ENCODE peak calls at places on chromosomes 11 and 22, in seven cellular contexts. B is RWPE1, P is cardiac fibroblast, Z is keratinocyte, A is kidney, N is GM13977, G is dorsolateral prefrontal cortex. H is an unnamed sample.

GRCh38 chr11:69674267-69674885 is 777 bp downstream of the LTO1 start:
- DNase-seq in B (peak; percentile 52), P (peak; percentile 80), Z (no peak), A (no peak), N (no peak), G (no peak), H (no peak)

GRCh38 chr11:4019891-4020290 is 74.7 kb upstream of the RRM1 start:
- DNase-seq in B (no peak), P (no peak), Z (no peak), A (no peak), N (no peak), G (no peak), H (no peak)

GRCh38 chr11:7577883-7578242 is 64.1 kb downstream of the PPFIBP2 start:
- DNase-seq in B (no peak), P (peak; percentile 78), Z (no peak), A (no peak), N (no peak), G (no peak), H (no peak)

GRCh38 chr11:76769645-76770586 is 13.2 kb upstream of the TSKU start:
- DNase-seq in B (peak; percentile 41), P (no peak), Z (no peak), A (peak; percentile 82), N (no peak), G (no peak), H (peak; percentile 91)

GRCh38 chr11:134542401-134543143 is 130.5 kb upstream of the B3GAT1 start:
- DNase-seq in B (peak; percentile 36), P (no peak), Z (no peak), A (no peak), N (no peak), G (no peak), H (peak; percentile 78)

GRCh38 chr11:45021692-45022130 is 71.0 kb upstream of the TP53I11 start:
- DNase-seq in B (no peak), P (peak; percentile 88), Z (no peak), A (peak; percentile 86), N (no peak), G (no peak), H (peak; percentile 48)

GRCh38 chr11:72821221-72821919 is 7.2 kb downstream of the ATG16L2 start:
- DNase-seq in B (no peak), P (no peak), Z (no peak), A (no peak), N (no peak), G (no peak), H (peak; percentile 72)

GRCh38 chr22:38347944-38348750 is 30.9 kb upstream of the CSNK1E start:
- DNase-seq in B (peak; percentile 79), P (no peak), Z (peak; percentile 89), A (peak; percentile 67), N (no peak), G (peak; percentile 29), H (peak; percentile 57)

GRCh38 chr11:77065878-77066228 is 918 bp upstream of the CAPN5 start:
- DNase-seq in B (no peak), P (peak; percentile 78), Z (no peak), A (peak; percentile 78), N (no peak), G (no peak), H (no peak)

GRCh38 chr11:44621140-44621681 is 55.7 kb downstream of the CD82 start:
- DNase-seq in B (peak; percentile 74), P (peak; percentile 68), Z (no peak), A (peak; percentile 86), N (peak; percentile 71), G (peak; percentile 73), H (peak; percentile 87)

GRCh38 chr11:2885017-2885675 is 429 bp downstream of the CDKN1C start:
- DNase-seq in B (no peak), P (peak; percentile 65), Z (no peak), A (peak; percentile 88), N (peak; percentile 73), G (peak; percentile 69), H (peak; percentile 58)

GRCh38 chr11:910044-910588 is 494 bp downstream of the CHID1 start:
- DNase-seq in B (peak; percentile 31), P (no peak), Z (no peak), A (no peak), N (no peak), G (no peak), H (no peak)

GRCh38 chr22:30444632-30445437 is 19.3 kb downstream of the MTFP1 start:
- DNase-seq in B (peak; percentile 65), P (peak; percentile 70), Z (no peak), A (peak; percentile 64), N (peak; percentile 86), G (no peak), H (peak; percentile 54)

GRCh38 chr22:36722055-36722454 is 18.5 kb upstream of the CACNG2 start:
- DNase-seq in B (no peak), P (no peak), Z (no peak), A (no peak), N (no peak), G (no peak), H (no peak)

GRCh38 chr11:43992834-43993637 is 50.6 kb downstream of the C11orf96 start:
- DNase-seq in B (no peak), P (peak; percentile 49), Z (no peak), A (no peak), N (no peak), G (peak; percentile 60), H (no peak)

GRCh38 chr11:37409124-37409523 is 811.1 kb upstream of the RAG2 start:
- DNase-seq in B (peak; percentile 25), P (no peak), Z (no peak), A (no peak), N (no peak), G (no peak), H (no peak)

GRCh38 chr11:2881974-2882362 is 3.6 kb downstream of the CDKN1C start:
- DNase-seq in B (no peak), P (peak; percentile 23), Z (no peak), A (no peak), N (no peak), G (no peak), H (no peak)

GRCh38 chr11:107857550-107858216 is 904 bp downstream of the SLC35F2 start:
- DNase-seq in B (no peak), P (peak; percentile 6), Z (no peak), A (no peak), N (no peak), G (no peak), H (no peak)

GRCh38 chr11:26947379-26947844 is 46.5 kb upstream of the FIBIN start:
- DNase-seq in B (peak; percentile 35), P (peak; percentile 99), Z (no peak), A (no peak), N (no peak), G (no peak), H (no peak)

GRCh38 chr22:27420186-27420816 is 381.3 kb downstream of the MN1 start:
- DNase-seq in B (no peak), P (peak; percentile 65), Z (no peak), A (no peak), N (no peak), G (no peak), H (no peak)

GRCh38 chr11:110447343-110447742 is 17.6 kb downstream of the FDX1 start:
- DNase-seq in B (no peak), P (no peak), Z (no peak), A (no peak), N (no peak), G (no peak), H (no peak)
- TF ChIP-seq CTCF in B (no peak), P (no peak), Z (no peak), A (no peak), N (no peak), G (no peak), H (no peak)

DNA sequence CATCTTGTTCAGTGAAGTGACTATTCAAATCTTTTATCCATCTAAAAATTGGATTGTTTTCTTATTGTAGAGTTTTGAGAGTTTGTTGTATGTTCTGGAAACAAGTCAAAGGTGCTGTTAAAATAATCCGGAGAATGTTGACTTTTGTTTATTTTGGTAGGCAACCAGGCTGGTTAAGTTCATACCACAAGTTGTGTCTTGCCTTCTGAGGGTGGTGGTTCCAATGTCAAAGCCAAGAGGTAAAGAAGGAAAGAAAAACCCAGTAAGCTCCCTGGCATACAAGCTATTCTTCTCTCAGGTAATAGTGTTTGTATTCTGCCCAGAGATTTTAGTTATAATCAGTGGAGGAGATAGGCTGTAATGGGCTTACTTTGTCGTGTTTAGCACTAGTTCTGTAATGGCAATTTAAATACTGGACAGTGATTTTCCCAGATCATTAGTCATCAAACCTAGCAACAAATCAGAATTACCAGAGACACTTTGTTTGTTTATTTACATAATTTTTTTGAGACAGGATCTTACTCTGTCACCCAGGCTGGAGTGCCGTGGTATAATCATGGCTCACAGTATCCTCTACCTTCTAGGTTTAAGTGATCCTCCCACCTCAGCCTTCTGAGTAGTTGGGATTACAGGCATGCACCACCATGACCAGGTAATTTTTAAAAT is 15.1 kb upstream of the CSRP3 start:
- DNase-seq in B (no peak), P (no peak), Z (no peak), A (no peak), N (no peak), G (no peak), H (no peak)
- TF ChIP-seq CTCF in B (no peak), P (no peak), Z (no peak), A (no peak), N (no peak), G (no peak), H (no peak)

DNA sequence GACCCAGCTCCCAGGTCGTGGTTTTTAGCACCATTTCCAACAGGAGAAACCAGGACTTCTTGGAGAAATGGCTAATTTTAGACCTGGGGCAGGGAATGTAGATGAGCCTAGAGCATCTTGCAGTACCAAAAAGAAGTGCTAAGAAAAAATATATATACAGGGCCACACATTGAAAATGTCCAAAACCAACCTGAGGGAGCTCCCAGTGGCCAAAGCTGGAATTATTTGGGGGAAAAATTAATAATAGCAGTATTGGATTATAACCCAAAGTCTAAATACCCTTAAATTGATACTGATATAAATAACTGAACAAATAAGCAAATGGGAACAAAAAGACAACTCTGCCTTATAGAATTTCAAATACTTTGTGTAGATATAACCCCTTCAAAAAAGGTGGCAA is 108.0 kb downstream of the PARVA start:
- DNase-seq in B (no peak), P (no peak), Z (no peak), A (no peak), N (no peak), G (no peak), H (no peak)
- TF ChIP-seq CTCF in B (no peak), P (peak; percentile 58), Z (peak; percentile 22), A (peak; percentile 26), N (no peak), G (no peak), H (no peak)

GRCh38 chr22:17726561-17727243 is 47.6 kb downstream of the BID start:
- DNase-seq in B (no peak), P (no peak), Z (no peak), A (no peak), N (no peak), G (no peak), H (no peak)

GRCh38 chr22:17728786-17729185 is 45.5 kb downstream of the BID start:
- DNase-seq in B (no peak), P (no peak), Z (no peak), A (no peak), N (no peak), G (no peak), H (no peak)

GRCh38 chr22:17725465-17725800 is 48.8 kb downstream of the BID start:
- DNase-seq in B (no peak), P (no peak), Z (no peak), A (no peak), N (no peak), G (no peak), H (no peak)

GRCh38 chr22:17729561-17729960 is 44.7 kb downstream of the BID start:
- DNase-seq in B (no peak), P (no peak), Z (no peak), A (no peak), N (no peak), G (no peak), H (no peak)

GRCh38 chr22:17727244-17727892 is 46.9 kb downstream of the BID start:
- DNase-seq in B (no peak), P (no peak), Z (no peak), A (no peak), N (no peak), G (no peak), H (no peak)
- TF ChIP-seq CTCF in B (no peak), P (no peak), Z (no peak), A (no peak), N (no peak), G (no peak), H (no peak)